ENCODE peak calls at places on chromosomes 5 and 9, in six cellular contexts. One of them, this sample, is unnamed. For H3K9me3, the result is how much of the 10 kb centered on the place peaks cover.

GRCh38 chr5:65050826-65051498 is 282.2 kb downstream of the CWC27 start:
- DNase-seq in tibial nerve: no peak
- DNase-seq in IMR-90: no peak
- DNase-seq in OCI-LY7: no peak
- DNase-seq in AG04450: no peak
- DNase-seq in naive thymus-derived CD4-positive, alpha-beta T cell: no peak
- DNase-seq in this sample: no peak

GRCh38 chr9:124535846-124536245 is 28.6 kb upstream of the NR5A1 start:
- DNase-seq in naive thymus-derived CD4-positive, alpha-beta T cell: no peak
- DNase-seq in IMR-90: no peak
- DNase-seq in tibial nerve: no peak
- DNase-seq in OCI-LY7: no peak
- DNase-seq in AG04450: no peak
- DNase-seq in this sample: no peak

GRCh38 chr5:149257875-149258705 is 13.6 kb upstream of the AFAP1L1 start:
- DNase-seq in naive thymus-derived CD4-positive, alpha-beta T cell: no peak
- DNase-seq in tibial nerve: no peak
- DNase-seq in AG04450: no peak
- DNase-seq in IMR-90: peak
- DNase-seq in OCI-LY7: no peak
- DNase-seq in this sample: no peak

GRCh38 chr9:96031366-96031824 is 155.9 kb downstream of the ERCC6L2 start:
- DNase-seq in OCI-LY7: no peak
- DNase-seq in AG04450: no peak
- DNase-seq in IMR-90: no peak
- DNase-seq in naive thymus-derived CD4-positive, alpha-beta T cell: no peak
- DNase-seq in tibial nerve: peak
- DNase-seq in this sample: no peak

GRCh38 chr5:177080265-177080664 is 6.5 kb upstream of the FGFR4 start:
- DNase-seq in naive thymus-derived CD4-positive, alpha-beta T cell: no peak
- DNase-seq in tibial nerve: no peak
- DNase-seq in AG04450: no peak
- DNase-seq in IMR-90: no peak
- DNase-seq in OCI-LY7: no peak
- DNase-seq in this sample: no peak

GRCh38 chr5:159807586-159807985 is 108.7 kb upstream of the ADRA1B start:
- DNase-seq in OCI-LY7: no peak
- DNase-seq in IMR-90: no peak
- DNase-seq in AG04450: no peak
- DNase-seq in naive thymus-derived CD4-positive, alpha-beta T cell: no peak
- DNase-seq in tibial nerve: no peak
- DNase-seq in this sample: no peak

GRCh38 chr5:119368238-119368630 is 12.4 kb downstream of the TNFAIP8 start:
- DNase-seq in tibial nerve: no peak
- DNase-seq in IMR-90: no peak
- DNase-seq in AG04450: no peak
- DNase-seq in naive thymus-derived CD4-positive, alpha-beta T cell: no peak
- DNase-seq in OCI-LY7: peak
- DNase-seq in this sample: no peak

GRCh38 chr9:127188396-127188795 is 66.0 kb upstream of the ANGPTL2 start:
- DNase-seq in IMR-90: no peak
- DNase-seq in AG04450: no peak
- DNase-seq in naive thymus-derived CD4-positive, alpha-beta T cell: no peak
- DNase-seq in tibial nerve: no peak
- DNase-seq in OCI-LY7: no peak
- DNase-seq in this sample: no peak

GRCh38 chr5:153926201-153926600 is 112.5 kb downstream of the FAM114A2 start:
- DNase-seq in AG04450: no peak
- DNase-seq in IMR-90: no peak
- DNase-seq in tibial nerve: no peak
- DNase-seq in naive thymus-derived CD4-positive, alpha-beta T cell: no peak
- DNase-seq in OCI-LY7: no peak
- DNase-seq in this sample: no peak

GRCh38 chr9:95102001-95102433 is 215.5 kb downstream of the FANCC start:
- DNase-seq in AG04450: no peak
- DNase-seq in tibial nerve: no peak
- DNase-seq in naive thymus-derived CD4-positive, alpha-beta T cell: no peak
- DNase-seq in IMR-90: no peak
- DNase-seq in OCI-LY7: no peak
- DNase-seq in this sample: no peak

GRCh38 chr9:38652486-38652885 is 32.1 kb upstream of the ANKRD18A start:
- DNase-seq in AG04450: no peak
- DNase-seq in naive thymus-derived CD4-positive, alpha-beta T cell: no peak
- DNase-seq in OCI-LY7: no peak
- DNase-seq in tibial nerve: no peak
- DNase-seq in IMR-90: no peak
- DNase-seq in this sample: no peak

GRCh38 chr9:95724253-95724991 is 151.1 kb upstream of the ERCC6L2 start:
- DNase-seq in tibial nerve: no peak
- DNase-seq in naive thymus-derived CD4-positive, alpha-beta T cell: peak
- DNase-seq in OCI-LY7: peak
- DNase-seq in IMR-90: no peak
- DNase-seq in AG04450: no peak
- DNase-seq in this sample: peak

GRCh38 chr9:76161546-76161945 is 232.7 kb downstream of the RFK start:
- DNase-seq in AG04450: peak
- DNase-seq in OCI-LY7: no peak
- DNase-seq in tibial nerve: no peak
- DNase-seq in naive thymus-derived CD4-positive, alpha-beta T cell: no peak
- DNase-seq in IMR-90: peak
- DNase-seq in this sample: no peak

GRCh38 chr9:106916491-106917235 is 53.7 kb downstream of the ZNF462 start:
- DNase-seq in tibial nerve: no peak
- DNase-seq in naive thymus-derived CD4-positive, alpha-beta T cell: no peak
- DNase-seq in IMR-90: peak
- DNase-seq in OCI-LY7: no peak
- DNase-seq in AG04450: peak
- DNase-seq in this sample: no peak

GRCh38 chr5:61906820-61907219 is 399.2 kb upstream of the KIF2A start:
- DNase-seq in naive thymus-derived CD4-positive, alpha-beta T cell: no peak
- DNase-seq in OCI-LY7: no peak
- DNase-seq in tibial nerve: no peak
- DNase-seq in IMR-90: no peak
- DNase-seq in AG04450: no peak
- DNase-seq in this sample: no peak

GRCh38 chr9:136667217-136667939 is 4.7 kb downstream of the EGFL7 start:
- DNase-seq in AG04450: no peak
- DNase-seq in OCI-LY7: no peak
- DNase-seq in naive thymus-derived CD4-positive, alpha-beta T cell: no peak
- DNase-seq in IMR-90: no peak
- DNase-seq in tibial nerve: no peak
- DNase-seq in this sample: no peak

GRCh38 chr5:109823597-109823996 is 133.9 kb downstream of the MAN2A1 start:
- DNase-seq in naive thymus-derived CD4-positive, alpha-beta T cell: no peak
- DNase-seq in AG04450: no peak
- DNase-seq in OCI-LY7: no peak
- DNase-seq in IMR-90: peak
- DNase-seq in tibial nerve: no peak
- DNase-seq in this sample: no peak

GRCh38 chr5:8908055-8908683 is 637.7 kb downstream of the SEMA5A start:
- DNase-seq in AG04450: no peak
- DNase-seq in IMR-90: peak
- DNase-seq in tibial nerve: no peak
- DNase-seq in OCI-LY7: peak
- DNase-seq in naive thymus-derived CD4-positive, alpha-beta T cell: no peak
- DNase-seq in this sample: no peak

GRCh38 chr9:93591301-93591700 is 14.9 kb downstream of the PHF2 start:
- DNase-seq in naive thymus-derived CD4-positive, alpha-beta T cell: no peak
- DNase-seq in AG04450: no peak
- DNase-seq in tibial nerve: no peak
- DNase-seq in OCI-LY7: no peak
- DNase-seq in IMR-90: no peak
- DNase-seq in this sample: no peak

GRCh38 chr9:92795000-92795399 is 30.4 kb upstream of the BICD2 start:
- DNase-seq in OCI-LY7: no peak
- DNase-seq in naive thymus-derived CD4-positive, alpha-beta T cell: no peak
- DNase-seq in IMR-90: no peak
- DNase-seq in AG04450: no peak
- DNase-seq in tibial nerve: no peak
- DNase-seq in this sample: no peak

GRCh38 chr9:133519693-133520092 is 5.1 kb downstream of the MYMK start:
- DNase-seq in AG04450: no peak
- DNase-seq in OCI-LY7: no peak
- DNase-seq in naive thymus-derived CD4-positive, alpha-beta T cell: no peak
- DNase-seq in tibial nerve: no peak
- DNase-seq in IMR-90: peak
- DNase-seq in this sample: no peak

GRCh38 chr5:39158127-39158593 is 61.2 kb downstream of the FYB1 start:
- DNase-seq in OCI-LY7: no peak
- DNase-seq in naive thymus-derived CD4-positive, alpha-beta T cell: no peak
- DNase-seq in AG04450: no peak
- DNase-seq in IMR-90: no peak
- DNase-seq in tibial nerve: no peak
- DNase-seq in this sample: no peak

GRCh38 chr5:122156724-122157325 is 27.5 kb downstream of the ZNF474 start:
- DNase-seq in tibial nerve: no peak
- DNase-seq in AG04450: no peak
- DNase-seq in OCI-LY7: peak
- DNase-seq in naive thymus-derived CD4-positive, alpha-beta T cell: no peak
- DNase-seq in IMR-90: peak
- DNase-seq in this sample: no peak

GRCh38 chr9:23820731-23821399 is 5.2 kb downstream of the ELAVL2 start:
- DNase-seq in OCI-LY7: no peak
- DNase-seq in IMR-90: no peak
- DNase-seq in AG04450: no peak
- DNase-seq in tibial nerve: no peak
- DNase-seq in naive thymus-derived CD4-positive, alpha-beta T cell: no peak
- DNase-seq in this sample: no peak

GRCh38 chr5:147628054-147628895 is 118.4 kb upstream of the DPYSL3 start:
- DNase-seq in tibial nerve: peak
- DNase-seq in naive thymus-derived CD4-positive, alpha-beta T cell: peak
- DNase-seq in AG04450: peak
- DNase-seq in OCI-LY7: peak
- DNase-seq in IMR-90: peak
- DNase-seq in this sample: peak

GRCh38 chr9:95627802-95628201 is 111.0 kb upstream of the PTCH1 start:
- DNase-seq in naive thymus-derived CD4-positive, alpha-beta T cell: no peak
- DNase-seq in IMR-90: no peak
- DNase-seq in AG04450: no peak
- DNase-seq in OCI-LY7: no peak
- DNase-seq in tibial nerve: no peak
- DNase-seq in this sample: no peak

GRCh38 chr5:124698774-124699173 is 47.7 kb downstream of the ZNF608 start:
- DNase-seq in AG04450: no peak
- DNase-seq in naive thymus-derived CD4-positive, alpha-beta T cell: no peak
- DNase-seq in IMR-90: peak
- DNase-seq in tibial nerve: no peak
- DNase-seq in OCI-LY7: no peak
- DNase-seq in this sample: no peak

GRCh38 chr9:89732295-89732951 is 127.6 kb downstream of the GADD45G start:
- DNase-seq in tibial nerve: no peak
- DNase-seq in AG04450: no peak
- DNase-seq in IMR-90: no peak
- DNase-seq in naive thymus-derived CD4-positive, alpha-beta T cell: no peak
- DNase-seq in OCI-LY7: no peak
- DNase-seq in this sample: no peak

GRCh38 chr5:59525957-59526356 is 367.6 kb downstream of the PDE4D start:
- DNase-seq in OCI-LY7: no peak
- DNase-seq in tibial nerve: no peak
- DNase-seq in naive thymus-derived CD4-positive, alpha-beta T cell: no peak
- DNase-seq in AG04450: peak
- DNase-seq in IMR-90: peak
- DNase-seq in this sample: no peak

GRCh38 chr9:21294325-21294724 is 10.8 kb downstream of the IFNA5 start:
- DNase-seq in tibial nerve: no peak
- DNase-seq in AG04450: no peak
- DNase-seq in naive thymus-derived CD4-positive, alpha-beta T cell: no peak
- DNase-seq in OCI-LY7: no peak
- DNase-seq in IMR-90: peak
- DNase-seq in this sample: no peak

GRCh38 chr5:9168791-9169611 is 376.9 kb downstream of the SEMA5A start:
- DNase-seq in IMR-90: peak
- DNase-seq in naive thymus-derived CD4-positive, alpha-beta T cell: no peak
- DNase-seq in OCI-LY7: no peak
- DNase-seq in AG04450: no peak
- DNase-seq in tibial nerve: no peak
- DNase-seq in this sample: no peak

GRCh38 chr5:115535479-115536035 is 9.0 kb downstream of the FEM1C start:
- DNase-seq in tibial nerve: no peak
- DNase-seq in AG04450: no peak
- DNase-seq in OCI-LY7: no peak
- DNase-seq in naive thymus-derived CD4-positive, alpha-beta T cell: no peak
- DNase-seq in IMR-90: no peak
- DNase-seq in this sample: no peak

GRCh38 chr5:1823381-1824034 is 22.3 kb downstream of the NDUFS6 start:
- DNase-seq in OCI-LY7: no peak
- DNase-seq in naive thymus-derived CD4-positive, alpha-beta T cell: no peak
- DNase-seq in AG04450: no peak
- DNase-seq in IMR-90: no peak
- DNase-seq in tibial nerve: no peak
- DNase-seq in this sample: no peak
- H3K9me3 ChIP-seq in OCI-LY7: under half
- H3K9me3 ChIP-seq in naive thymus-derived CD4-positive, alpha-beta T cell: under half
- H3K9me3 ChIP-seq in AG04450: under half
- H3K9me3 ChIP-seq in IMR-90: under half
- H3K9me3 ChIP-seq in tibial nerve: under half
- H3K9me3 ChIP-seq in this sample: under half

GRCh38 chr5:141869040-141869439 is 9.2 kb downstream of the PCDH1 start:
- DNase-seq in AG04450: no peak
- DNase-seq in IMR-90: no peak
- DNase-seq in OCI-LY7: no peak
- DNase-seq in naive thymus-derived CD4-positive, alpha-beta T cell: no peak
- DNase-seq in tibial nerve: no peak
- DNase-seq in this sample: no peak
- H3K27ac ChIP-seq in AG04450: no peak
- H3K27ac ChIP-seq in IMR-90: no peak
- H3K27ac ChIP-seq in OCI-LY7: no peak
- H3K27ac ChIP-seq in naive thymus-derived CD4-positive, alpha-beta T cell: no peak
- H3K27ac ChIP-seq in tibial nerve: no peak
- H3K27ac ChIP-seq in this sample: no peak

GRCh38 chr5:131672791-131673190 is 37.8 kb upstream of the RAPGEF6 start:
- DNase-seq in IMR-90: no peak
- DNase-seq in AG04450: no peak
- DNase-seq in tibial nerve: no peak
- DNase-seq in OCI-LY7: no peak
- DNase-seq in naive thymus-derived CD4-positive, alpha-beta T cell: no peak
- DNase-seq in this sample: no peak
- H3K4me3 ChIP-seq in IMR-90: no peak
- H3K4me3 ChIP-seq in AG04450: no peak
- H3K4me3 ChIP-seq in tibial nerve: no peak
- H3K4me3 ChIP-seq in OCI-LY7: no peak
- H3K4me3 ChIP-seq in naive thymus-derived CD4-positive, alpha-beta T cell: no peak
- H3K4me3 ChIP-seq in this sample: no peak

GRCh38 chr5:150912312-150912814 is 7.6 kb upstream of the ZNF300 start:
- DNase-seq in IMR-90: no peak
- DNase-seq in naive thymus-derived CD4-positive, alpha-beta T cell: no peak
- DNase-seq in tibial nerve: no peak
- DNase-seq in AG04450: no peak
- DNase-seq in OCI-LY7: no peak
- DNase-seq in this sample: no peak
- H3K9me3 ChIP-seq in IMR-90: under half
- H3K9me3 ChIP-seq in naive thymus-derived CD4-positive, alpha-beta T cell: under half
- H3K9me3 ChIP-seq in tibial nerve: under half
- H3K9me3 ChIP-seq in AG04450: under half
- H3K9me3 ChIP-seq in OCI-LY7: under half
- H3K9me3 ChIP-seq in this sample: under half

This sample was measured in effector memory CD4-positive, alpha-beta T cell.